ENCODE peak calls at places on chromosomes 3 and 15, in ten cellular contexts. M, E, I, C, B, X, O, G, U and J are unnamed samples.

GRCh38 chr15:62392411-62392810 is 227.3 kb upstream of the C2CD4B start:
- DNase-seq in M (peak; percentile 5), E (no peak), I (peak; percentile 22), C (peak; percentile 8), B (no peak), X (peak; percentile 37), O (no peak), G (no peak), U (peak; percentile 20), J (no peak)

GRCh38 chr15:95990833-95991232 is 339.7 kb upstream of the NR2F2 start:
- DNase-seq in M (no peak), E (peak; percentile 17), I (no peak), C (peak; percentile 42), B (no peak), X (peak; percentile 7), O (no peak), G (peak; percentile 47), U (no peak), J (peak; percentile 46)

GRCh38 chr15:38683382-38684242 is 119.0 kb upstream of the RASGRP1 start:
- DNase-seq in M (peak; percentile 53), E (no peak), I (peak; percentile 58), C (no peak), B (peak; percentile 53), X (peak; percentile 72), O (peak; percentile 69), G (no peak), U (no peak), J (peak; percentile 58)

GRCh38 chr15:80801891-80802680 is 22.9 kb downstream of the CEMIP start:
- DNase-seq in M (no peak), E (no peak), I (no peak), C (no peak), B (no peak), X (no peak), O (no peak), G (no peak), U (no peak), J (no peak)

GRCh38 chr3:157113832-157114505 is 46.0 kb downstream of the CCNL1 start:
- DNase-seq in M (no peak), E (no peak), I (no peak), C (no peak), B (no peak), X (no peak), O (no peak), G (no peak), U (no peak), J (no peak)

GRCh38 chr15:68345481-68345880 is 67.9 kb downstream of the FEM1B start:
- DNase-seq in M (no peak), E (no peak), I (no peak), C (no peak), B (no peak), X (no peak), O (no peak), G (no peak), U (no peak), J (no peak)

GRCh38 chr3:42851228-42851834 is 24.3 kb downstream of the CYP8B1 start:
- DNase-seq in M (no peak), E (no peak), I (no peak), C (no peak), B (no peak), X (no peak), O (no peak), G (no peak), U (no peak), J (no peak)

GRCh38 chr15:38454687-38455071 is 752 bp downstream of the FAM98B start:
- DNase-seq in M (no peak), E (no peak), I (no peak), C (no peak), B (no peak), X (no peak), O (no peak), G (no peak), U (no peak), J (no peak)

GRCh38 chr15:49900036-49900435 is 219.0 kb downstream of the ATP8B4 start:
- DNase-seq in M (no peak), E (no peak), I (no peak), C (no peak), B (no peak), X (peak; percentile 37), O (peak; percentile 41), G (no peak), U (no peak), J (no peak)

GRCh38 chr3:2889772-2890171 is 220.4 kb downstream of the IL5RA start:
- DNase-seq in M (no peak), E (no peak), I (no peak), C (no peak), B (no peak), X (no peak), O (no peak), G (no peak), U (no peak), J (no peak)

GRCh38 chr3:43034911-43035310 is 55.8 kb downstream of the GASK1A start:
- DNase-seq in M (no peak), E (no peak), I (no peak), C (no peak), B (no peak), X (no peak), O (no peak), G (no peak), U (no peak), J (no peak)

GRCh38 chr3:36991147-36991546 is 1.8 kb downstream of the EPM2AIP1 start:
- DNase-seq in M (no peak), E (no peak), I (no peak), C (peak; percentile 39), B (no peak), X (no peak), O (no peak), G (no peak), U (no peak), J (no peak)

GRCh38 chr3:36993326-36994283 is at the start of gene MLH1:
- DNase-seq in M (peak; percentile 99), E (peak; percentile 100), I (peak; percentile 98), C (peak; percentile 95), B (peak; percentile 98), X (peak; percentile 100), O (peak; percentile 100), G (peak; percentile 100), U (peak; percentile 97), J (peak; percentile 96)

GRCh38 chr3:36989568-36989967 is 3.4 kb downstream of the EPM2AIP1 start:
- DNase-seq in M (no peak), E (no peak), I (no peak), C (no peak), B (no peak), X (no peak), O (no peak), G (no peak), U (no peak), J (no peak)

GRCh38 chr3:36991923-36992805 is 767 bp downstream of the EPM2AIP1 start:
- DNase-seq in M (peak; percentile 8), E (peak; percentile 32), I (no peak), C (no peak), B (no peak), X (peak; percentile 52), O (peak; percentile 64), G (no peak), U (no peak), J (no peak)

DNA sequence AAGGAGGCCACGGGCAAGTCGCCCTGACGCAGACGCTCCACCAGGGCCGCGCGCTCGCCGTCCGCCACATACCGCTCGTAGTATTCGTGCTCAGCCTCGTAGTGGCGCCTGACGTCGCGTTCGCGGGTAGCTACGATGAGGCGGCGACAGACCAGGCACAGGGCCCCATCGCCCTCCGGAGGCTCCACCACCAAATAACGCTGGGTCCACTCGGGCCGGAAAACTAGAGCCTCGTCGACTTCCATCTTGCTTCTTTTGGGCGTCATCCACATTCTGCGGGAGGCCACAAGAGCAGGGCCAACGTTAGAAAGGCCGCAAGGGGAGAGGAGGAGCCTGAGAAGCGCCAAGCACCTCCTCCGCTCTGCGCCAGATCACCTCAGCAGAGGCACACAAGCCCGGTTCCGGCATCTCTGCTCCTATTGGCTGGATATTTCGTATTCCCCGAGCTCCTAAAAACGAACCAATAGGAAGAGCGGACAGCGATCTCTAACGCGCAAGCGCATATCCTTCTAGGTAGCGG is at the start of gene EPM2AIP1:
- DNase-seq in M (no peak), E (no peak), I (peak; percentile 80), C (no peak), B (peak; percentile 98), X (no peak), O (no peak), G (no peak), U (no peak), J (no peak)
- TF ChIP-seq CTCF in M (peak; percentile 58), E (no peak), I (peak; percentile 14), C (peak; percentile 20), B (peak; percentile 39), X (no peak), O (peak; percentile 22), G (peak; percentile 18), U (peak; percentile 64), J (no peak)

DNA sequence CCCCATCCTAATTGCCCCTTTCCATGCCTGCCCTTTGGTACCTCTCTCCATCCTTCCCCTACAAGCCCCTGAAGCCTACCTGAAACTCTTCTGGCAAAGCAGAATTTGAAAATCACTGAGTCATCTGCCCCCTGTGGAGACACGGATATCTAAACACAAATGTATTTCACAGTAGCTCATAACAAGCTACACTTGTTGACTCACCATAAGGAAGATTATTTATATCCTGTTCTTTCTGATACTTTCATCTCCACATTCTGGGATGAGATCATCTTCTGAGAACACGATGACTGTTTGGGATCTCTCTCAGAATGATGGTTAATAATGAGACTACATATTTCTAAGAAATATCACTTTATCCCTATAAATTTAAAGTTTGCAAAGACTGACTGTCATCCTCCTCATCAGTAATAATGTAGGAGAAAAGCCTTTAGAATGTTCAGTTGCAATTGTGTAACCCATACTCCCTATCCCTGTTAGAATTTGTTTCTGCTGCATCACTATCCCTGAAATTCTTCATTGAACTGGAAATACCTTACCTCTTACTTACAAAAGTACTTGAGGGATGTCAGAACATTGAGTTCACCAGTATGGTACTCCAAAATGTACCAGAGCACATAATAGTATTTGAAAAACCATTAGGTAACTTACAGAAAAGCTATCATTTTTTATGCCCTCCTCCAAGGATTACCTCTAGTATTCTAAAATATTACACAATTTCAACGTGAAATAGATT is 116.1 kb upstream of the IL12A start:
- DNase-seq in M (no peak), E (no peak), I (no peak), C (no peak), B (no peak), X (peak; percentile 74), O (peak; percentile 68), G (no peak), U (no peak), J (no peak)
- TF ChIP-seq CTCF in M (peak; percentile 33), E (no peak), I (no peak), C (peak; percentile 8), B (no peak), X (peak; percentile 31), O (peak; percentile 40), G (no peak), U (no peak), J (no peak)

DNA sequence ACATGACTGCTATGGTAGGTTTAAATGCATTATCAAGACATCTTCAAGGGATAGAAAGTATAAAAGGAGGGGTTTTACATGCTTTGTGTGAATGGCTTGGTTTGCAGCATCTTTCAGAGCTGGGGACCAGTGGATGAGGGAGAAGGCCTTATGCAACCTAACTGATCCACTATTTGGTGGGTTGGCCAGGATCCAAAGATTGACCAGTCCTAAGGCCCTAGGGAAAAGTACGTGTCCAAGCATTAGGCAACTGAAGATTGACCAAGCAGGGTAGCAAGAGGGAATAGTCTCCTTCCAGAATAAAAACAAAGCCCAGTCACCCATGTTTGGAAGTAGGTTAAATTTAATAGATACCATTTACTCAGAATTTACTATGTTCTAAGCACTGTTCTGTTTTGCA is 509.3 kb downstream of the EPHB1 start:
- DNase-seq in M (no peak), E (no peak), I (no peak), C (no peak), B (no peak), X (no peak), O (peak; percentile 2), G (no peak), U (no peak), J (no peak)
- TF ChIP-seq CTCF in M (no peak), E (no peak), I (no peak), C (no peak), B (no peak), X (no peak), O (no peak), G (no peak), U (no peak), J (no peak)

GRCh38 chr15:66838671-66839239 is 136.7 kb downstream of the SMAD6 start:
- DNase-seq in M (no peak), E (no peak), I (no peak), C (no peak), B (no peak), X (peak; percentile 71), O (peak; percentile 75), G (no peak), U (no peak), J (no peak)
- TF ChIP-seq CTCF in M (peak; percentile 73), E (peak; percentile 40), I (peak; percentile 63), C (peak; percentile 67), B (peak; percentile 51), X (peak; percentile 80), O (peak; percentile 82), G (peak; percentile 51), U (peak; percentile 26), J (peak; percentile 14)